ENCODE peak calls at places on chromosomes 13 and 19, in six cellular contexts. L, M, G, N, J and I are unnamed samples.

GRCh38 chr19:39448271-39448670 is 2.9 kb downstream of the SUPT5H start:
- DNase-seq in G (peak), M (peak), N (no peak), L (peak), J (no peak), I (no peak)

GRCh38 chr13:31433201-31433600 is 233.4 kb downstream of the B3GLCT start:
- DNase-seq in N (no peak), J (no peak), L (no peak), M (no peak), G (peak), I (peak)

GRCh38 chr19:290539-291521 is at the start of gene PLPP2:
- DNase-seq in N (peak), L (peak), G (peak), J (no peak), M (no peak), I (no peak)

GRCh38 chr13:37288057-37288720 is 182.7 kb upstream of the CSNK1A1L start:
- DNase-seq in M (no peak), N (no peak), L (no peak), G (no peak), J (no peak), I (no peak)

GRCh38 chr19:48961051-48961649 is 4.0 kb upstream of the FTL start:
- DNase-seq in N (no peak), M (peak), J (no peak), L (no peak), G (no peak), I (no peak)

GRCh38 chr13:105165449-105166125 is 1369.9 kb downstream of the EFNB2 start:
- DNase-seq in J (no peak), G (no peak), M (no peak), L (no peak), N (no peak), I (no peak)

GRCh38 chr19:19748249-19748938 is 15.5 kb upstream of the ZNF14 start:
- DNase-seq in G (peak), N (no peak), L (no peak), J (no peak), M (no peak), I (no peak)

GRCh38 chr19:7622933-7623685 is 6.2 kb downstream of the XAB2 start:
- DNase-seq in L (no peak), N (no peak), J (no peak), G (no peak), M (peak), I (no peak)

GRCh38 chr19:38044267-38045111 is 137.5 kb downstream of the SIPA1L3 start:
- DNase-seq in N (no peak), G (peak), L (no peak), M (no peak), J (no peak), I (no peak)

GRCh38 chr19:13906525-13906904 is 514 bp downstream of the CC2D1A start:
- DNase-seq in M (peak), N (no peak), G (no peak), J (peak), L (no peak), I (no peak)

GRCh38 chr19:39413903-39414608 is 1.6 kb downstream of the PLEKHG2 start:
- DNase-seq in J (no peak), M (no peak), N (no peak), L (no peak), G (peak), I (no peak)

GRCh38 chr13:99959538-99960230 is 11.9 kb downstream of the ZIC5 start:
- DNase-seq in N (no peak), G (no peak), J (no peak), M (no peak), L (peak), I (no peak)

GRCh38 chr13:21033224-21033855 is 28.0 kb downstream of the LATS2 start:
- DNase-seq in J (no peak), G (peak), L (no peak), M (no peak), N (no peak), I (no peak)

GRCh38 chr13:76878043-76878442 is 8.2 kb downstream of the KCTD12 start:
- DNase-seq in L (no peak), N (no peak), J (no peak), G (no peak), M (no peak), I (no peak)

GRCh38 chr19:17074628-17075034 is 621 bp downstream of the HAUS8 start:
- DNase-seq in G (no peak), L (no peak), J (no peak), N (no peak), M (no peak), I (no peak)

GRCh38 chr13:85347251-85347650 is 452.0 kb downstream of the SLITRK6 start:
- DNase-seq in J (no peak), L (no peak), G (no peak), N (no peak), M (no peak), I (no peak)

GRCh38 chr19:2495130-2495641 is 19.3 kb downstream of the GADD45B start:
- DNase-seq in J (peak), M (no peak), G (peak), N (no peak), L (peak), I (no peak)

GRCh38 chr19:6475321-6476108 is 6.1 kb downstream of the DENND1C start:
- DNase-seq in G (no peak), N (no peak), J (no peak), M (no peak), L (no peak), I (no peak)

GRCh38 chr13:21917046-21918010 is 246.5 kb downstream of the FGF9 start:
- DNase-seq in N (no peak), J (no peak), L (no peak), M (no peak), G (no peak), I (no peak)

GRCh38 chr13:91381371-91381770 is 17.1 kb upstream of the GPC5 start:
- DNase-seq in L (peak), M (no peak), N (no peak), G (no peak), J (no peak), I (no peak)

GRCh38 chr19:15072930-15073647 is 8.9 kb upstream of the OR1I1 start:
- DNase-seq in N (no peak), L (no peak), J (no peak), G (no peak), M (no peak), I (no peak)

GRCh38 chr13:46624353-46624752 is 71.4 kb downstream of the LRCH1 start:
- DNase-seq in M (no peak), L (no peak), J (no peak), N (no peak), G (no peak), I (no peak)

GRCh38 chr19:47228937-47229673 is 1.9 kb downstream of the BBC3 start:
- DNase-seq in N (no peak), J (no peak), L (no peak), G (no peak), M (peak), I (no peak)

GRCh38 chr13:64428196-64428595 is 2801.9 kb downstream of the PCDH9 start:
- DNase-seq in N (no peak), M (no peak), J (no peak), G (peak), L (no peak), I (peak)

GRCh38 chr19:5006201-5006600 is 37.3 kb downstream of the KDM4B start:
- DNase-seq in L (peak), N (no peak), G (no peak), M (no peak), J (no peak), I (no peak)